ENCODE peak calls at places on chromosome 12, in ten cellular contexts. N is fibroblast of lung; F is adrenal gland; M is BE2C; E is tibial nerve; P is GM23248; I is endothelial cell of umbilical vein; X is HepG2; T is naive thymus-derived CD4-positive, alpha-beta T cell; Q is CD8-positive, alpha-beta T cell. Y is an unnamed sample.

GRCh38 chr12:109693653-109694224 is 19.9 kb upstream of the FAM222A start:
- DNase-seq in N (no peak), F (no peak), M (no peak), E (no peak), P (no peak), I (no peak), X (no peak), T (no peak), Q (no peak), Y (no peak)

GRCh38 chr12:91883811-91884210 is 261.8 kb downstream of the BTG1 start:
- DNase-seq in N (peak; percentile 52), F (no peak), M (no peak), E (no peak), P (no peak), I (no peak), X (no peak), T (no peak), Q (no peak), Y (no peak)

GRCh38 chr12:109650808-109651207 is 62.8 kb upstream of the FAM222A start:
- DNase-seq in N (no peak), F (no peak), M (no peak), E (no peak), P (no peak), I (no peak), X (no peak), T (no peak), Q (no peak), Y (no peak)

GRCh38 chr12:6226002-6226700 is 26.0 kb downstream of the CD9 start:
- DNase-seq in N (peak; percentile 90), F (peak; percentile 88), M (no peak), E (peak; percentile 57), P (peak; percentile 79), I (peak; percentile 68), X (peak; percentile 77), T (no peak), Q (no peak), Y (no peak)

GRCh38 chr12:94359761-94360160 is 99.9 kb downstream of the CEP83 start:
- DNase-seq in N (no peak), F (no peak), M (no peak), E (no peak), P (peak; percentile 15), I (no peak), X (no peak), T (no peak), Q (no peak), Y (no peak)

GRCh38 chr12:16323638-16324037 is 23.8 kb upstream of the MGST1 start:
- DNase-seq in N (no peak), F (no peak), M (no peak), E (no peak), P (no peak), I (no peak), X (no peak), T (no peak), Q (no peak), Y (no peak)

GRCh38 chr12:26701604-26702215 is 131.3 kb downstream of the ITPR2 start:
- DNase-seq in N (peak; percentile 79), F (no peak), M (no peak), E (no peak), P (peak; percentile 64), I (peak; percentile 65), X (peak; percentile 23), T (peak; percentile 22), Q (no peak), Y (no peak)

GRCh38 chr12:11648514-11649412 is 711 bp upstream of the ETV6 start:
- DNase-seq in N (peak; percentile 86), F (peak; percentile 85), M (peak; percentile 62), E (peak; percentile 23), P (peak; percentile 95), I (peak; percentile 89), X (peak; percentile 81), T (peak; percentile 72), Q (peak; percentile 64), Y (peak; percentile 63)

GRCh38 chr12:111598637-111599458 is at the start of gene ATXN2:
- DNase-seq in N (peak; percentile 68), F (peak; percentile 74), M (peak; percentile 66), E (peak; percentile 42), P (peak; percentile 83), I (peak; percentile 46), X (no peak), T (peak; percentile 85), Q (peak; percentile 74), Y (peak; percentile 67)

GRCh38 chr12:20097561-20097960 is 270.8 kb upstream of the PDE3A start:
- DNase-seq in N (peak; percentile 74), F (no peak), M (no peak), E (no peak), P (peak; percentile 52), I (peak; percentile 52), X (no peak), T (no peak), Q (no peak), Y (no peak)

GRCh38 chr12:30100736-30101135 is 317.0 kb upstream of the TMTC1 start:
- DNase-seq in N (no peak), F (no peak), M (no peak), E (no peak), P (peak; percentile 4), I (no peak), X (no peak), T (no peak), Q (no peak), Y (no peak)

GRCh38 chr12:106345739-106346138 is 11.8 kb upstream of the POLR3B start:
- DNase-seq in N (peak; percentile 73), F (peak; percentile 80), M (peak; percentile 41), E (no peak), P (peak; percentile 41), I (peak; percentile 67), X (peak; percentile 77), T (no peak), Q (no peak), Y (no peak)

GRCh38 chr12:2049604-2050540 is 2.9 kb upstream of the CACNA1C start:
- DNase-seq in N (no peak), F (no peak), M (no peak), E (no peak), P (peak; percentile 61), I (no peak), X (peak; percentile 50), T (no peak), Q (no peak), Y (no peak)

GRCh38 chr12:119693511-119693910 is 25.6 kb downstream of the PRKAB1 start:
- DNase-seq in N (no peak), F (no peak), M (no peak), E (no peak), P (no peak), I (no peak), X (no peak), T (no peak), Q (no peak), Y (no peak)

DNA sequence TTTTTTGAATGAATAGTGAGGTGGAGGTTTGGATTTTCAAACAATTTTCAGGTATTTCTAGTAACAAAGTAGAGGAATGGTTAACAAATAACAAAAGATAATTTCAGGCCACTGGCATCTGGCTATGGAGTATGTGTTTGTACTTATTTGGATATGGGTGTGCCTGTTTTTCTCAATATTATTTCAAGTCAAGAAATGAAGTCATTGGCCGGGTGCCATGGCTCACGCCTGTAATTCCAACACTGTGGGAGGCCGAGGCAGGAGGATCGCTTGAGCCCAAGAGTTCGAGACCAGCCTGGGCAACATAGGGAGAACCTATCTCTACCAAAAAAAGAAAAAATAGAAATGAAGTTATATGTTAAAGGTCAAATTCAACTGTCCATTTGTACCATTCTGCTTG is 13.9 kb downstream of the SLC35E3 start:
- DNase-seq in N (peak; percentile 8), F (no peak), M (no peak), E (no peak), P (no peak), I (no peak), X (no peak), T (no peak), Q (no peak), Y (no peak)
- H3K27me3 ChIP-seq in N (no peaks in the 10 kb centered on the region), F (no peaks in the 10 kb centered on the region), M (no peaks in the 10 kb centered on the region), E (no peaks in the 10 kb centered on the region), P (no peaks in the 10 kb centered on the region), I (no peaks in the 10 kb centered on the region), X (no peaks in the 10 kb centered on the region), T (no peaks in the 10 kb centered on the region), Q (no peaks in the 10 kb centered on the region), Y (no peaks in the 10 kb centered on the region)

DNA sequence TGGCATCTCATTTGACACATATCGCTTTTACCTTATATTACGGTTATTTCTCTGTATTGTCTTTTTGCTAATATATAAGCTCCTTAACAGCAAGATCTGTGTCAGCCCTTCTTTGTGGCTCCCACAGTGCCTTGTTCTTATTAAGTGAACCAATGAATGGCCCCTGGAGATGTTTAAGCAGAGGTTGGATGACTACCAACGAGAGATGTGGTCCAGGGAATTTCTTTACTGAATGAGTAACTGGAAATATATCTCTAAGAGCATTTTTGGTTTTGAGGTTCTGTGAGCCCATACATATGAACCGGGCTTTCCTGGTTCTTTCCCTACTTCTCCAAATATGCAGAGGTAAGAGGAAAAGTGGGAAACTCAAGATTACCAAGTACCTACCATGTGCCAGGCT is 23.5 kb downstream of the CALCOCO1 start:
- DNase-seq in N (no peak), F (no peak), M (no peak), E (no peak), P (peak; percentile 80), I (no peak), X (no peak), T (no peak), Q (no peak), Y (no peak)
- H3K27me3 ChIP-seq in N (peaks cover 24% of the 10 kb centered on the region), F (peaks cover 22% of the 10 kb centered on the region), M (peaks cover 62% of the 10 kb centered on the region), E (peaks cover 2% of the 10 kb centered on the region), P (peaks cover 37% of the 10 kb centered on the region), I (peaks cover 58% of the 10 kb centered on the region), X (peaks cover 43% of the 10 kb centered on the region), T (peaks cover 7% of the 10 kb centered on the region), Q (peaks cover 7% of the 10 kb centered on the region), Y (peaks cover 15% of the 10 kb centered on the region)

GRCh38 chr12:49957570-49957967 is 4.1 kb upstream of the AQP5 start:
- DNase-seq in N (no peak), F (no peak), M (no peak), E (no peak), P (no peak), I (no peak), X (no peak), T (no peak), Q (no peak), Y (no peak)
- H3K27me3 ChIP-seq in N (peaks cover 76% of the 10 kb centered on the region), F (peaks cover 12% of the 10 kb centered on the region), M (no peaks in the 10 kb centered on the region), E (no peaks in the 10 kb centered on the region), P (peaks cover 53% of the 10 kb centered on the region), I (no peaks in the 10 kb centered on the region), X (peaks cover 52% of the 10 kb centered on the region), T (no peaks in the 10 kb centered on the region), Q (peaks cover 20% of the 10 kb centered on the region), Y (peaks cover 48% of the 10 kb centered on the region)

GRCh38 chr12:122820838-122821271 is 14.4 kb upstream of the HIP1R start:
- DNase-seq in N (no peak), F (no peak), M (no peak), E (no peak), P (no peak), I (no peak), X (no peak), T (no peak), Q (no peak), Y (no peak)

GRCh38 chr12:122827258-122827657 is 8.0 kb upstream of the HIP1R start:
- DNase-seq in N (no peak), F (no peak), M (no peak), E (no peak), P (no peak), I (no peak), X (no peak), T (no peak), Q (no peak), Y (no peak)

GRCh38 chr12:122830517-122831214 is 4.6 kb upstream of the HIP1R start:
- DNase-seq in N (peak; percentile 98), F (no peak), M (no peak), E (no peak), P (peak; percentile 94), I (no peak), X (no peak), T (no peak), Q (no peak), Y (no peak)

GRCh38 chr12:122823429-122823828 is 11.8 kb upstream of the HIP1R start:
- DNase-seq in N (no peak), F (no peak), M (no peak), E (no peak), P (no peak), I (no peak), X (no peak), T (no peak), Q (no peak), Y (no peak)

GRCh38 chr12:122825773-122826724 is 9.2 kb upstream of the HIP1R start:
- DNase-seq in N (peak; percentile 27), F (no peak), M (no peak), E (no peak), P (peak; percentile 32), I (peak; percentile 48), X (no peak), T (no peak), Q (no peak), Y (no peak)
- H3K27me3 ChIP-seq in N (no peaks in the 10 kb centered on the region), F (no peaks in the 10 kb centered on the region), M (peaks cover 3% of the 10 kb centered on the region), E (no peaks in the 10 kb centered on the region), P (no peaks in the 10 kb centered on the region), I (peaks cover 3% of the 10 kb centered on the region), X (peaks cover 4% of the 10 kb centered on the region), T (no peaks in the 10 kb centered on the region), Q (no peaks in the 10 kb centered on the region), Y (no peaks in the 10 kb centered on the region)

Y was measured in effector memory CD4-positive, alpha-beta T cell.